ENCODE peak calls at places on chromosome 2, in nine cellular contexts. T is H7; B is stimulated activated CD4-positive, alpha-beta T cell treated with anti-CD3 and anti-CD28 coated beads, TNF-alpha, amount 100 ng/mL, for 1 hour; V is transverse colon; I is left ventricle myocardium inferior; X is NCI-H1417; W is pulmonary artery endothelial cell; G is Caki2; E is NB4. H is an unnamed sample.

GRCh38 chr2:62744603-62745002 is 39.1 kb downstream of the EHBP1 start:
- DNase-seq in T (no peak), B (no peak), V (no peak), I (no peak), X (no peak), W (no peak), G (no peak), E (no peak), H (no peak)

GRCh38 chr2:200950378-200950777 is 13.1 kb downstream of the ORC2 start:
- DNase-seq in T (no peak), B (no peak), V (no peak), I (no peak), X (no peak), W (no peak), G (no peak), E (no peak), H (no peak)

GRCh38 chr2:112834379-112835014 is 2.1 kb downstream of the IL1B start:
- DNase-seq in T (no peak), B (no peak), V (peak; percentile 89), I (no peak), X (no peak), W (no peak), G (peak; percentile 23), E (no peak), H (no peak)

GRCh38 chr2:84862006-84862405 is 18.9 kb downstream of the TRABD2A start:
- DNase-seq in T (no peak), B (no peak), V (no peak), I (no peak), X (no peak), W (no peak), G (no peak), E (no peak), H (no peak)

GRCh38 chr2:17747684-17748452 is 5.7 kb downstream of the SMC6 start:
- DNase-seq in T (peak; percentile 62), B (no peak), V (no peak), I (no peak), X (no peak), W (no peak), G (peak; percentile 72), E (no peak), H (no peak)

GRCh38 chr2:172693529-172694185 is 42.0 kb upstream of the RAPGEF4 start:
- DNase-seq in T (no peak), B (no peak), V (no peak), I (no peak), X (no peak), W (no peak), G (no peak), E (peak; percentile 84), H (no peak)

GRCh38 chr2:98468621-98469236 is 24.1 kb downstream of the INPP4A start:
- DNase-seq in T (no peak), B (no peak), V (no peak), I (no peak), X (no peak), W (no peak), G (no peak), E (peak; percentile 71), H (no peak)

GRCh38 chr2:15780912-15781574 is 159.3 kb upstream of the MYCN start:
- DNase-seq in T (peak; percentile 87), B (no peak), V (no peak), I (no peak), X (no peak), W (no peak), G (no peak), E (no peak), H (no peak)

GRCh38 chr2:47297767-47298401 is 105.1 kb upstream of the MSH2 start:
- DNase-seq in T (no peak), B (no peak), V (no peak), I (no peak), X (no peak), W (no peak), G (no peak), E (no peak), H (no peak)

GRCh38 chr2:219629976-219630695 is 2.7 kb downstream of the SLC4A3 start:
- DNase-seq in T (peak; percentile 52), B (no peak), V (no peak), I (peak; percentile 73), X (no peak), W (no peak), G (no peak), E (no peak), H (no peak)

GRCh38 chr2:180847073-180847472 is 133.3 kb upstream of the UBE2E3 start:
- DNase-seq in T (no peak), B (no peak), V (no peak), I (no peak), X (no peak), W (no peak), G (no peak), E (no peak), H (peak; percentile 29)

GRCh38 chr2:35428548-35428947 is 927.0 kb upstream of the CRIM1 start:
- DNase-seq in T (peak; percentile 5), B (no peak), V (peak; percentile 10), I (no peak), X (peak; percentile 40), W (no peak), G (peak; percentile 23), E (peak; percentile 62), H (peak; percentile 9)

GRCh38 chr2:233414273-233414654 is 60.0 kb downstream of the DGKD start:
- DNase-seq in T (no peak), B (no peak), V (no peak), I (no peak), X (no peak), W (no peak), G (peak; percentile 60), E (no peak), H (no peak)

H was measured in NCI-H2171 treated with DMSO at 0.1 percent for 48 hours.